ENCODE peak calls at places on chromosomes 4 and X, in nine cellular contexts. One of them, this sample, is unnamed.

GRCh38 chr4:53039741-53040458 is 177.8 kb downstream of the RASL11B start:
- DNase-seq in BJ: no peak
- DNase-seq in stimulated activated naive CD8-positive, alpha-beta T cell treated with anti-CD3 and anti-CD28 coated beads, Interleukin-15, Interleukin-2, amounts not matched to agents 100 U/mL and 50 U/mL, for 24 hours: no peak
- DNase-seq in MCF 10A: no peak
- DNase-seq in cardiac fibroblast: no peak
- DNase-seq in mesenchymal stem cell: no peak
- DNase-seq in progenitor cell of endocrine pancreas: no peak
- DNase-seq in HFF-Myc: no peak
- DNase-seq in LoVo: no peak
- DNase-seq in this sample: no peak

GRCh38 chrX:112760697-112761096 is 79.9 kb downstream of the AMOT start:
- DNase-seq in stimulated activated naive CD8-positive, alpha-beta T cell treated with anti-CD3 and anti-CD28 coated beads, Interleukin-15, Interleukin-2, amounts not matched to agents 100 U/mL and 50 U/mL, for 24 hours: no peak
- DNase-seq in LoVo: no peak
- DNase-seq in progenitor cell of endocrine pancreas: no peak
- DNase-seq in BJ: no peak
- DNase-seq in cardiac fibroblast: no peak
- DNase-seq in MCF 10A: no peak
- DNase-seq in mesenchymal stem cell: no peak
- DNase-seq in HFF-Myc: no peak
- DNase-seq in this sample: peak; percentile 33

GRCh38 chrX:34656467-34656841 is 631 bp downstream of the TMEM47 start:
- DNase-seq in progenitor cell of endocrine pancreas: peak; percentile 11
- DNase-seq in cardiac fibroblast: no peak
- DNase-seq in HFF-Myc: no peak
- DNase-seq in MCF 10A: no peak
- DNase-seq in BJ: no peak
- DNase-seq in LoVo: no peak
- DNase-seq in stimulated activated naive CD8-positive, alpha-beta T cell treated with anti-CD3 and anti-CD28 coated beads, Interleukin-15, Interleukin-2, amounts not matched to agents 100 U/mL and 50 U/mL, for 24 hours: no peak
- DNase-seq in mesenchymal stem cell: peak; percentile 9
- DNase-seq in this sample: no peak

GRCh38 chrX:113959912-113960626 is 623.8 kb upstream of the HTR2C start:
- DNase-seq in MCF 10A: no peak
- DNase-seq in progenitor cell of endocrine pancreas: no peak
- DNase-seq in HFF-Myc: no peak
- DNase-seq in mesenchymal stem cell: no peak
- DNase-seq in LoVo: no peak
- DNase-seq in BJ: no peak
- DNase-seq in cardiac fibroblast: no peak
- DNase-seq in stimulated activated naive CD8-positive, alpha-beta T cell treated with anti-CD3 and anti-CD28 coated beads, Interleukin-15, Interleukin-2, amounts not matched to agents 100 U/mL and 50 U/mL, for 24 hours: no peak
- DNase-seq in this sample: no peak

GRCh38 chr4:143337600-143338287 is 1.1 kb downstream of the GAB1 start:
- DNase-seq in progenitor cell of endocrine pancreas: no peak
- DNase-seq in stimulated activated naive CD8-positive, alpha-beta T cell treated with anti-CD3 and anti-CD28 coated beads, Interleukin-15, Interleukin-2, amounts not matched to agents 100 U/mL and 50 U/mL, for 24 hours: peak; percentile 16
- DNase-seq in MCF 10A: peak; percentile 41
- DNase-seq in LoVo: peak; percentile 45
- DNase-seq in HFF-Myc: no peak
- DNase-seq in BJ: no peak
- DNase-seq in cardiac fibroblast: peak; percentile 63
- DNase-seq in mesenchymal stem cell: peak; percentile 72
- DNase-seq in this sample: no peak

GRCh38 chr4:110055014-110055768 is 142.5 kb downstream of the EGF start:
- DNase-seq in LoVo: no peak
- DNase-seq in BJ: no peak
- DNase-seq in mesenchymal stem cell: peak; percentile 36
- DNase-seq in HFF-Myc: no peak
- DNase-seq in MCF 10A: no peak
- DNase-seq in cardiac fibroblast: peak; percentile 39
- DNase-seq in progenitor cell of endocrine pancreas: no peak
- DNase-seq in stimulated activated naive CD8-positive, alpha-beta T cell treated with anti-CD3 and anti-CD28 coated beads, Interleukin-15, Interleukin-2, amounts not matched to agents 100 U/mL and 50 U/mL, for 24 hours: no peak
- DNase-seq in this sample: peak; percentile 90

GRCh38 chr4:40288547-40288946 is 46.6 kb upstream of the CHRNA9 start:
- DNase-seq in BJ: no peak
- DNase-seq in MCF 10A: no peak
- DNase-seq in cardiac fibroblast: no peak
- DNase-seq in stimulated activated naive CD8-positive, alpha-beta T cell treated with anti-CD3 and anti-CD28 coated beads, Interleukin-15, Interleukin-2, amounts not matched to agents 100 U/mL and 50 U/mL, for 24 hours: no peak
- DNase-seq in HFF-Myc: no peak
- DNase-seq in mesenchymal stem cell: no peak
- DNase-seq in LoVo: no peak
- DNase-seq in progenitor cell of endocrine pancreas: no peak
- DNase-seq in this sample: no peak

GRCh38 chr4:16914208-16914607 is 15.8 kb upstream of the LDB2 start:
- DNase-seq in BJ: no peak
- DNase-seq in MCF 10A: peak; percentile 31
- DNase-seq in LoVo: no peak
- DNase-seq in mesenchymal stem cell: peak; percentile 26
- DNase-seq in cardiac fibroblast: peak; percentile 34
- DNase-seq in stimulated activated naive CD8-positive, alpha-beta T cell treated with anti-CD3 and anti-CD28 coated beads, Interleukin-15, Interleukin-2, amounts not matched to agents 100 U/mL and 50 U/mL, for 24 hours: no peak
- DNase-seq in progenitor cell of endocrine pancreas: no peak
- DNase-seq in HFF-Myc: no peak
- DNase-seq in this sample: no peak

GRCh38 chrX:83845397-83845796 is 15.5 kb upstream of the CYLC1 start:
- DNase-seq in MCF 10A: peak; percentile 58
- DNase-seq in progenitor cell of endocrine pancreas: no peak
- DNase-seq in cardiac fibroblast: peak; percentile 38
- DNase-seq in BJ: no peak
- DNase-seq in HFF-Myc: no peak
- DNase-seq in LoVo: peak; percentile 10
- DNase-seq in mesenchymal stem cell: peak; percentile 7
- DNase-seq in stimulated activated naive CD8-positive, alpha-beta T cell treated with anti-CD3 and anti-CD28 coated beads, Interleukin-15, Interleukin-2, amounts not matched to agents 100 U/mL and 50 U/mL, for 24 hours: no peak
- DNase-seq in this sample: peak; percentile 1

GRCh38 chr4:145420595-145421214 is 60.9 kb upstream of the SMAD1 start:
- DNase-seq in progenitor cell of endocrine pancreas: no peak
- DNase-seq in cardiac fibroblast: no peak
- DNase-seq in stimulated activated naive CD8-positive, alpha-beta T cell treated with anti-CD3 and anti-CD28 coated beads, Interleukin-15, Interleukin-2, amounts not matched to agents 100 U/mL and 50 U/mL, for 24 hours: no peak
- DNase-seq in MCF 10A: peak; percentile 42
- DNase-seq in HFF-Myc: no peak
- DNase-seq in mesenchymal stem cell: no peak
- DNase-seq in BJ: no peak
- DNase-seq in LoVo: no peak
- DNase-seq in this sample: no peak

GRCh38 chr4:153082322-153083301 is 121.6 kb upstream of the TRIM2 start:
- DNase-seq in MCF 10A: no peak
- DNase-seq in BJ: no peak
- DNase-seq in LoVo: no peak
- DNase-seq in progenitor cell of endocrine pancreas: no peak
- DNase-seq in stimulated activated naive CD8-positive, alpha-beta T cell treated with anti-CD3 and anti-CD28 coated beads, Interleukin-15, Interleukin-2, amounts not matched to agents 100 U/mL and 50 U/mL, for 24 hours: no peak
- DNase-seq in cardiac fibroblast: no peak
- DNase-seq in mesenchymal stem cell: peak; percentile 13
- DNase-seq in HFF-Myc: no peak
- DNase-seq in this sample: no peak

GRCh38 chr4:98950925-98951324 is 22.0 kb upstream of the EIF4E start:
- DNase-seq in mesenchymal stem cell: no peak
- DNase-seq in MCF 10A: peak; percentile 29
- DNase-seq in progenitor cell of endocrine pancreas: no peak
- DNase-seq in HFF-Myc: no peak
- DNase-seq in LoVo: no peak
- DNase-seq in BJ: no peak
- DNase-seq in cardiac fibroblast: peak; percentile 59
- DNase-seq in stimulated activated naive CD8-positive, alpha-beta T cell treated with anti-CD3 and anti-CD28 coated beads, Interleukin-15, Interleukin-2, amounts not matched to agents 100 U/mL and 50 U/mL, for 24 hours: no peak
- DNase-seq in this sample: no peak

GRCh38 chrX:40483502-40483901 is 97.3 kb upstream of the ATP6AP2 start:
- DNase-seq in BJ: no peak
- DNase-seq in HFF-Myc: no peak
- DNase-seq in MCF 10A: no peak
- DNase-seq in cardiac fibroblast: no peak
- DNase-seq in stimulated activated naive CD8-positive, alpha-beta T cell treated with anti-CD3 and anti-CD28 coated beads, Interleukin-15, Interleukin-2, amounts not matched to agents 100 U/mL and 50 U/mL, for 24 hours: no peak
- DNase-seq in progenitor cell of endocrine pancreas: no peak
- DNase-seq in mesenchymal stem cell: no peak
- DNase-seq in LoVo: no peak
- DNase-seq in this sample: no peak

GRCh38 chr4:118270492-118270891 is 82.3 kb downstream of the PRSS12 start:
- DNase-seq in MCF 10A: peak; percentile 69
- DNase-seq in HFF-Myc: no peak
- DNase-seq in progenitor cell of endocrine pancreas: no peak
- DNase-seq in BJ: no peak
- DNase-seq in LoVo: peak; percentile 56
- DNase-seq in stimulated activated naive CD8-positive, alpha-beta T cell treated with anti-CD3 and anti-CD28 coated beads, Interleukin-15, Interleukin-2, amounts not matched to agents 100 U/mL and 50 U/mL, for 24 hours: no peak
- DNase-seq in cardiac fibroblast: peak; percentile 74
- DNase-seq in mesenchymal stem cell: peak; percentile 65
- DNase-seq in this sample: peak; percentile 26

GRCh38 chrX:39755152-39756032 is 342.4 kb downstream of the BCOR start:
- DNase-seq in cardiac fibroblast: peak; percentile 95
- DNase-seq in stimulated activated naive CD8-positive, alpha-beta T cell treated with anti-CD3 and anti-CD28 coated beads, Interleukin-15, Interleukin-2, amounts not matched to agents 100 U/mL and 50 U/mL, for 24 hours: no peak
- DNase-seq in BJ: peak; percentile 74
- DNase-seq in MCF 10A: peak; percentile 93
- DNase-seq in HFF-Myc: peak; percentile 69
- DNase-seq in progenitor cell of endocrine pancreas: no peak
- DNase-seq in mesenchymal stem cell: peak; percentile 93
- DNase-seq in LoVo: peak; percentile 86
- DNase-seq in this sample: peak; percentile 89

GRCh38 chrX:73822775-73823174 is 259.8 kb downstream of the CHIC1 start:
- DNase-seq in MCF 10A: no peak
- DNase-seq in BJ: no peak
- DNase-seq in cardiac fibroblast: no peak
- DNase-seq in progenitor cell of endocrine pancreas: no peak
- DNase-seq in mesenchymal stem cell: no peak
- DNase-seq in LoVo: no peak
- DNase-seq in HFF-Myc: no peak
- DNase-seq in stimulated activated naive CD8-positive, alpha-beta T cell treated with anti-CD3 and anti-CD28 coated beads, Interleukin-15, Interleukin-2, amounts not matched to agents 100 U/mL and 50 U/mL, for 24 hours: no peak
- DNase-seq in this sample: no peak

GRCh38 chrX:20260885-20261284 is 5.8 kb downstream of the RPS6KA3 start:
- DNase-seq in progenitor cell of endocrine pancreas: no peak
- DNase-seq in LoVo: no peak
- DNase-seq in cardiac fibroblast: no peak
- DNase-seq in MCF 10A: no peak
- DNase-seq in HFF-Myc: no peak
- DNase-seq in BJ: no peak
- DNase-seq in mesenchymal stem cell: no peak
- DNase-seq in stimulated activated naive CD8-positive, alpha-beta T cell treated with anti-CD3 and anti-CD28 coated beads, Interleukin-15, Interleukin-2, amounts not matched to agents 100 U/mL and 50 U/mL, for 24 hours: no peak
- DNase-seq in this sample: no peak

GRCh38 chr4:47786958-47787370 is 50.9 kb downstream of the CORIN start:
- DNase-seq in mesenchymal stem cell: peak; percentile 14
- DNase-seq in progenitor cell of endocrine pancreas: no peak
- DNase-seq in LoVo: peak; percentile 4
- DNase-seq in BJ: no peak
- DNase-seq in cardiac fibroblast: no peak
- DNase-seq in MCF 10A: no peak
- DNase-seq in stimulated activated naive CD8-positive, alpha-beta T cell treated with anti-CD3 and anti-CD28 coated beads, Interleukin-15, Interleukin-2, amounts not matched to agents 100 U/mL and 50 U/mL, for 24 hours: no peak
- DNase-seq in HFF-Myc: no peak
- DNase-seq in this sample: no peak

This sample was measured in Caki2.